ENCODE peak calls at places on chromosome 7, in six cellular contexts. One of them, this sample, is unnamed.

GRCh38 chr7:8232999-8233847 is 28.7 kb downstream of the ICA1 start:
- DNase-seq in DMS79 treated with DMSO at 0.1 percent for 48 hours: no peak
- DNase-seq in globus pallidus: no peak
- DNase-seq in amniotic stem cell: no peak
- DNase-seq in frontal cortex: no peak
- DNase-seq in ecto neural progenitor cell: no peak
- DNase-seq in this sample: no peak

GRCh38 chr7:41996381-41997035 is 240.5 kb downstream of the GLI3 start:
- DNase-seq in DMS79 treated with DMSO at 0.1 percent for 48 hours: no peak
- DNase-seq in globus pallidus: no peak
- DNase-seq in amniotic stem cell: no peak
- DNase-seq in frontal cortex: no peak
- DNase-seq in ecto neural progenitor cell: no peak
- DNase-seq in this sample: peak; percentile 70

GRCh38 chr7:43117025-43117424 is 4.6 kb downstream of the HECW1 start:
- DNase-seq in DMS79 treated with DMSO at 0.1 percent for 48 hours: no peak
- DNase-seq in globus pallidus: no peak
- DNase-seq in amniotic stem cell: no peak
- DNase-seq in frontal cortex: no peak
- DNase-seq in ecto neural progenitor cell: no peak
- DNase-seq in this sample: no peak

GRCh38 chr7:37945336-37945735 is 24.9 kb downstream of the EPDR1 start:
- DNase-seq in DMS79 treated with DMSO at 0.1 percent for 48 hours: no peak
- DNase-seq in globus pallidus: no peak
- DNase-seq in amniotic stem cell: no peak
- DNase-seq in frontal cortex: no peak
- DNase-seq in ecto neural progenitor cell: no peak
- DNase-seq in this sample: peak; percentile 47

GRCh38 chr7:157604661-157605381 is 268.0 kb downstream of the DNAJB6 start:
- DNase-seq in DMS79 treated with DMSO at 0.1 percent for 48 hours: no peak
- DNase-seq in globus pallidus: no peak
- DNase-seq in amniotic stem cell: no peak
- DNase-seq in frontal cortex: no peak
- DNase-seq in ecto neural progenitor cell: no peak
- DNase-seq in this sample: no peak

GRCh38 chr7:26584964-26585650 is 279.3 kb downstream of the SKAP2 start:
- DNase-seq in DMS79 treated with DMSO at 0.1 percent for 48 hours: no peak
- DNase-seq in globus pallidus: peak; percentile 7
- DNase-seq in amniotic stem cell: no peak
- DNase-seq in frontal cortex: no peak
- DNase-seq in ecto neural progenitor cell: no peak
- DNase-seq in this sample: no peak

GRCh38 chr7:1249731-1250130 is 17.1 kb downstream of the UNCX start:
- DNase-seq in DMS79 treated with DMSO at 0.1 percent for 48 hours: no peak
- DNase-seq in globus pallidus: no peak
- DNase-seq in amniotic stem cell: no peak
- DNase-seq in frontal cortex: no peak
- DNase-seq in ecto neural progenitor cell: no peak
- DNase-seq in this sample: no peak

GRCh38 chr7:32586291-32587221 is 91.3 kb downstream of the AVL9 start:
- DNase-seq in DMS79 treated with DMSO at 0.1 percent for 48 hours: no peak
- DNase-seq in globus pallidus: no peak
- DNase-seq in amniotic stem cell: peak; percentile 33
- DNase-seq in frontal cortex: peak; percentile 40
- DNase-seq in ecto neural progenitor cell: no peak
- DNase-seq in this sample: no peak

GRCh38 chr7:43905209-43905946 is 1.0 kb downstream of the URGCP start:
- DNase-seq in DMS79 treated with DMSO at 0.1 percent for 48 hours: peak; percentile 44
- DNase-seq in globus pallidus: no peak
- DNase-seq in amniotic stem cell: no peak
- DNase-seq in frontal cortex: peak; percentile 24
- DNase-seq in ecto neural progenitor cell: no peak
- DNase-seq in this sample: peak; percentile 22